ENCODE peak calls at places on chromosome 5, in eight cellular contexts. Q, U, J, G, I, Y, S and L are unnamed samples.
A peak's percentile ranks its signal among the peaks of the same experiment; 100 is the strongest.

GRCh38 chr5:174192103-174192655 is 146.7 kb downstream of the NSG2 start:
- DNase-seq in Q (no peak), U (no peak), J (no peak), G (no peak), I (no peak), Y (no peak), S (no peak), L (no peak)

GRCh38 chr5:88262116-88262515 is 6.5 kb downstream of the TMEM161B start:
- DNase-seq in Q (no peak), U (peak; percentile 29), J (peak; percentile 16), G (no peak), I (no peak), Y (no peak), S (no peak), L (no peak)

GRCh38 chr5:125049721-125050357 is 303.4 kb upstream of the ZNF608 start:
- DNase-seq in Q (no peak), U (no peak), J (no peak), G (no peak), I (no peak), Y (no peak), S (no peak), L (no peak)

GRCh38 chr5:102760815-102761214 is 5.7 kb downstream of the PAM start:
- DNase-seq in Q (no peak), U (peak; percentile 77), J (peak; percentile 61), G (no peak), I (no peak), Y (no peak), S (no peak), L (no peak)

GRCh38 chr5:9149988-9150387 is 395.9 kb downstream of the SEMA5A start:
- DNase-seq in Q (no peak), U (peak; percentile 73), J (peak; percentile 8), G (no peak), I (peak; percentile 59), Y (no peak), S (no peak), L (no peak)

GRCh38 chr5:124285071-124285470 is 461.4 kb downstream of the ZNF608 start:
- DNase-seq in Q (no peak), U (no peak), J (no peak), G (no peak), I (no peak), Y (no peak), S (no peak), L (no peak)

GRCh38 chr5:102411-103043 is 10.6 kb downstream of the PLEKHG4B start:
- DNase-seq in Q (no peak), U (peak; percentile 24), J (no peak), G (no peak), I (no peak), Y (no peak), S (no peak), L (no peak)

GRCh38 chr5:173557123-173557903 is 59.1 kb downstream of the BOD1 start:
- DNase-seq in Q (no peak), U (peak; percentile 4), J (no peak), G (no peak), I (no peak), Y (no peak), S (peak; percentile 92), L (no peak)

GRCh38 chr5:55694152-55694830 is 17.8 kb downstream of the SLC38A9 start:
- DNase-seq in Q (no peak), U (peak; percentile 62), J (peak; percentile 37), G (no peak), I (no peak), Y (no peak), S (no peak), L (peak; percentile 8)

GRCh38 chr5:172685036-172685435 is 44.0 kb downstream of the NEURL1B start:
- DNase-seq in Q (no peak), U (no peak), J (no peak), G (no peak), I (no peak), Y (no peak), S (no peak), L (no peak)

GRCh38 chr5:9903806-9904205 is 273.7 kb upstream of the TAS2R1 start:
- DNase-seq in Q (no peak), U (peak; percentile 69), J (peak; percentile 34), G (no peak), I (no peak), Y (no peak), S (no peak), L (no peak)

GRCh38 chr5:99141534-99142135 is 212.8 kb upstream of the CHD1 start:
- DNase-seq in Q (no peak), U (no peak), J (no peak), G (no peak), I (no peak), Y (no peak), S (no peak), L (no peak)

GRCh38 chr5:81995407-81995806 is 23.6 kb downstream of the ATG10 start:
- DNase-seq in Q (no peak), U (no peak), J (no peak), G (no peak), I (no peak), Y (no peak), S (no peak), L (no peak)

GRCh38 chr5:963310-963672 is 45.3 kb upstream of the NKD2 start:
- DNase-seq in Q (no peak), U (no peak), J (no peak), G (no peak), I (no peak), Y (no peak), S (no peak), L (no peak)

GRCh38 chr5:178155065-178155464 is 1.4 kb upstream of the NHP2 start:
- DNase-seq in Q (no peak), U (no peak), J (no peak), G (no peak), I (no peak), Y (no peak), S (no peak), L (no peak)

GRCh38 chr5:37668524-37669047 is 171.3 kb downstream of the GDNF start:
- DNase-seq in Q (no peak), U (peak; percentile 94), J (peak; percentile 81), G (no peak), I (peak; percentile 90), Y (no peak), S (no peak), L (no peak)

GRCh38 chr5:13625616-13626198 is 318.8 kb downstream of the DNAH5 start:
- DNase-seq in Q (no peak), U (no peak), J (no peak), G (no peak), I (no peak), Y (no peak), S (no peak), L (no peak)

GRCh38 chr5:54049963-54050362 is 260.4 kb downstream of the ARL15 start:
- DNase-seq in Q (no peak), U (peak; percentile 85), J (peak; percentile 80), G (no peak), I (peak; percentile 57), Y (no peak), S (no peak), L (no peak)

GRCh38 chr5:80055491-80056170 is 20.5 kb downstream of the THBS4 start:
- DNase-seq in Q (no peak), U (no peak), J (no peak), G (no peak), I (no peak), Y (no peak), S (no peak), L (no peak)

GRCh38 chr5:82306151-82306550 is 28.0 kb upstream of the RPS23 start:
- DNase-seq in Q (no peak), U (no peak), J (no peak), G (no peak), I (no peak), Y (no peak), S (no peak), L (no peak)

GRCh38 chr5:125659316-125660071 is 763.7 kb upstream of the GRAMD2B start:
- DNase-seq in Q (no peak), U (no peak), J (peak; percentile 85), G (no peak), I (peak; percentile 28), Y (no peak), S (no peak), L (no peak)

GRCh38 chr5:145762833-145763232 is 72.3 kb downstream of the PRELID2 start:
- DNase-seq in Q (no peak), U (no peak), J (no peak), G (no peak), I (no peak), Y (no peak), S (no peak), L (no peak)

GRCh38 chr5:133122711-133123110 is 70.9 kb downstream of the HSPA4 start:
- DNase-seq in Q (no peak), U (no peak), J (no peak), G (no peak), I (no peak), Y (no peak), S (no peak), L (no peak)

GRCh38 chr5:11617080-11617479 is 287.2 kb downstream of the CTNND2 start:
- DNase-seq in Q (no peak), U (no peak), J (no peak), G (no peak), I (no peak), Y (no peak), S (no peak), L (no peak)

GRCh38 chr5:91925249-91925648 is 542.1 kb upstream of the ARRDC3 start:
- DNase-seq in Q (no peak), U (no peak), J (peak; percentile 56), G (no peak), I (no peak), Y (no peak), S (no peak), L (no peak)